ENCODE peak calls at places on chromosomes 5 and 9, in seven cellular contexts. E, G, P, F, M, T and Z are unnamed samples. For H3K4me1, the result is how much of the 10 kb centered on the place peaks cover.

GRCh38 chr5:151692312-151692711 is 5.6 kb upstream of the SPARC start:
- DNase-seq in M (no peak), E (no peak), T (no peak), G (no peak), F (peak), P (no peak), Z (no peak)

GRCh38 chr9:78399153-78399552 is 102.2 kb downstream of the PSAT1 start:
- DNase-seq in P (no peak), M (no peak), G (no peak), E (no peak), T (no peak), F (no peak), Z (no peak)

GRCh38 chr9:134706522-134706921 is 64.9 kb downstream of the COL5A1 start:
- DNase-seq in F (no peak), M (no peak), E (no peak), P (no peak), T (no peak), G (no peak), Z (no peak)

GRCh38 chr5:1447772-1448361 is 2.6 kb upstream of the SLC6A3 start:
- DNase-seq in T (no peak), E (peak), P (no peak), G (peak), M (no peak), F (no peak), Z (peak)

GRCh38 chr9:5971740-5972139 is 43.7 kb downstream of the RANBP6 start:
- DNase-seq in T (no peak), G (no peak), M (no peak), F (peak), P (no peak), E (no peak), Z (no peak)

GRCh38 chr5:102295534-102296228 is 403 bp downstream of the SLCO4C1 start:
- DNase-seq in M (no peak), P (peak), F (no peak), E (peak), G (no peak), T (no peak), Z (peak)

GRCh38 chr9:100290714-100291113 is 62.0 kb downstream of the TEX10 start:
- DNase-seq in P (no peak), M (no peak), T (no peak), F (no peak), E (no peak), G (no peak), Z (no peak)

GRCh38 chr5:6581559-6582426 is 51.1 kb downstream of the NSUN2 start:
- DNase-seq in M (no peak), F (peak), T (no peak), E (no peak), P (no peak), G (no peak), Z (no peak)

GRCh38 chr5:113526421-113526820 is 12.9 kb downstream of the YTHDC2 start:
- DNase-seq in G (no peak), P (no peak), T (peak), M (no peak), E (no peak), F (peak), Z (no peak)

GRCh38 chr5:71825992-71826391 is 106.9 kb downstream of the CARTPT start:
- DNase-seq in T (no peak), M (no peak), P (no peak), E (no peak), F (no peak), G (no peak), Z (no peak)

GRCh38 chr5:57244331-57244730 is 70.5 kb downstream of the GPBP1 start:
- DNase-seq in G (no peak), E (no peak), T (no peak), F (no peak), P (no peak), M (no peak), Z (no peak)

GRCh38 chr9:28329323-28329722 is 756.0 kb upstream of the C9orf72 start:
- DNase-seq in E (no peak), T (no peak), G (no peak), F (no peak), P (no peak), M (no peak), Z (no peak)

GRCh38 chr5:180555168-180555921 is 36.0 kb downstream of the SCGB3A1 start:
- DNase-seq in T (no peak), F (peak), E (no peak), M (no peak), P (no peak), G (no peak), Z (no peak)

GRCh38 chr9:3281399-3281798 is 244.4 kb downstream of the RFX3 start:
- DNase-seq in E (no peak), G (no peak), T (no peak), P (no peak), F (no peak), M (no peak), Z (no peak)

GRCh38 chr5:66307647-66308257 is 163.7 kb downstream of the SREK1 start:
- DNase-seq in T (peak), G (no peak), E (peak), F (peak), M (no peak), P (no peak), Z (no peak)

GRCh38 chr5:133244242-133244641 is 192.4 kb downstream of the HSPA4 start:
- DNase-seq in G (no peak), M (no peak), T (no peak), P (peak), F (no peak), E (no peak), Z (no peak)

GRCh38 chr9:34380034-34380510 is 3.4 kb upstream of the MYORG start:
- DNase-seq in T (peak), F (no peak), G (no peak), M (no peak), P (peak), E (no peak), Z (no peak)

GRCh38 chr9:93141771-93142483 is 7.9 kb upstream of the NINJ1 start:
- DNase-seq in F (no peak), M (no peak), G (no peak), T (no peak), E (no peak), P (no peak), Z (no peak)

GRCh38 chr5:171579162-171579561 is 159.7 kb downstream of the FGF18 start:
- DNase-seq in P (no peak), M (peak), G (peak), E (no peak), T (no peak), F (no peak), Z (no peak)

GRCh38 chr9:108209132-108209700 is 646.6 kb downstream of the ACTL7B start:
- DNase-seq in E (peak), T (no peak), P (no peak), M (no peak), G (no peak), F (no peak), Z (no peak)

GRCh38 chr9:135355466-135356420 is 123.8 kb upstream of the PPP1R26 start:
- DNase-seq in E (no peak), F (no peak), P (no peak), G (no peak), T (no peak), M (no peak), Z (no peak)

GRCh38 chr9:81737871-81738507 is 48.6 kb upstream of the TLE1 start:
- DNase-seq in E (peak), G (no peak), F (peak), P (no peak), T (no peak), M (no peak), Z (no peak)

GRCh38 chr9:124450241-124450924 is at the start of gene ADGRD2:
- DNase-seq in T (peak), M (no peak), P (no peak), F (peak), G (no peak), E (no peak), Z (peak)

GRCh38 chr5:1268056-1268455 is 26.8 kb downstream of the TERT start:
- DNase-seq in T (no peak), F (no peak), P (no peak), M (no peak), E (no peak), G (no peak), Z (no peak)

GRCh38 chr5:6535594-6535993 is 86.9 kb downstream of the UBE2QL1 start:
- DNase-seq in T (no peak), G (no peak), M (no peak), E (no peak), F (no peak), P (no peak), Z (no peak)

GRCh38 chr5:147743686-147744332 is 38.7 kb downstream of the JAKMIP2 start:
- DNase-seq in P (no peak), G (no peak), F (no peak), E (no peak), M (no peak), T (no peak), Z (no peak)

GRCh38 chr5:16883801-16884200 is 52.3 kb downstream of the MYO10 start:
- DNase-seq in E (no peak), G (no peak), M (no peak), F (peak), P (no peak), T (no peak), Z (no peak)

GRCh38 chr9:357560-357959 is 142.9 kb downstream of the DOCK8 start:
- DNase-seq in F (no peak), T (no peak), G (no peak), M (no peak), E (no peak), P (no peak), Z (no peak)

GRCh38 chr5:129912601-129913000 is 8.3 kb downstream of the CHSY3 start:
- DNase-seq in F (no peak), P (no peak), M (no peak), E (no peak), T (no peak), G (no peak), Z (no peak)

GRCh38 chr9:36039696-36040095 is 3.0 kb downstream of the RECK start:
- DNase-seq in F (peak), G (no peak), M (no peak), T (no peak), P (no peak), E (no peak), Z (no peak)

GRCh38 chr5:120405923-120406322 is 58.2 kb upstream of the PRR16 start:
- DNase-seq in G (no peak), M (no peak), F (peak), E (no peak), P (no peak), T (no peak), Z (no peak)

GRCh38 chr9:89482950-89483349 is 15.0 kb downstream of the SEMA4D start:
- DNase-seq in P (no peak), F (no peak), G (peak), T (no peak), E (no peak), M (no peak), Z (no peak)

GRCh38 chr9:69476016-69476415 is 151.0 kb downstream of the ENTREP1 start:
- DNase-seq in E (no peak), G (no peak), F (no peak), P (no peak), T (no peak), M (no peak), Z (no peak)

GRCh38 chr9:123235448-123235847 is 32.9 kb downstream of the STRBP start:
- DNase-seq in P (no peak), F (no peak), E (no peak), G (no peak), M (no peak), T (no peak), Z (no peak)

GRCh38 chr9:137970098-137970497 is 92.5 kb downstream of the CACNA1B start:
- DNase-seq in G (no peak), M (no peak), T (no peak), E (no peak), F (no peak), P (no peak), Z (peak)

GRCh38 chr9:97109194-97109811 is 70.4 kb upstream of the CTSV start:
- DNase-seq in G (no peak), P (no peak), F (peak), T (peak), M (no peak), E (peak), Z (no peak)

GRCh38 chr9:114720296-114720695 is 38.3 kb upstream of the TEX48 start:
- DNase-seq in M (no peak), F (no peak), P (no peak), E (no peak), G (no peak), T (no peak), Z (no peak)

GRCh38 chr5:144194148-144194547 is 23.5 kb downstream of the KCTD16 start:
- DNase-seq in E (no peak), M (no peak), P (no peak), G (no peak), F (no peak), T (no peak), Z (no peak)

GRCh38 chr5:32303755-32304120 is 9.0 kb downstream of the MTMR12 start:
- DNase-seq in F (no peak), P (no peak), G (no peak), T (no peak), E (no peak), M (no peak), Z (no peak)

GRCh38 chr5:32301891-32302290 is 10.8 kb downstream of the MTMR12 start:
- DNase-seq in G (no peak), F (no peak), T (no peak), M (no peak), E (no peak), P (no peak), Z (no peak)

GRCh38 chr5:32302822-32303754 is 9.7 kb downstream of the MTMR12 start:
- DNase-seq in T (no peak), G (no peak), P (no peak), F (no peak), E (no peak), M (no peak), Z (no peak)

GRCh38 chr5:32307769-32308194 is 5.0 kb downstream of the MTMR12 start:
- DNase-seq in P (no peak), E (no peak), G (no peak), M (no peak), F (no peak), T (no peak), Z (no peak)

GRCh38 chr5:32304622-32305021 is 8.1 kb downstream of the MTMR12 start:
- DNase-seq in M (no peak), G (no peak), T (no peak), P (no peak), E (no peak), F (no peak), Z (no peak)
- H3K4me1 ChIP-seq in M (under half), G (under half), T (under half), P (half or more), E (under half), F (under half), Z (under half)

DNA sequence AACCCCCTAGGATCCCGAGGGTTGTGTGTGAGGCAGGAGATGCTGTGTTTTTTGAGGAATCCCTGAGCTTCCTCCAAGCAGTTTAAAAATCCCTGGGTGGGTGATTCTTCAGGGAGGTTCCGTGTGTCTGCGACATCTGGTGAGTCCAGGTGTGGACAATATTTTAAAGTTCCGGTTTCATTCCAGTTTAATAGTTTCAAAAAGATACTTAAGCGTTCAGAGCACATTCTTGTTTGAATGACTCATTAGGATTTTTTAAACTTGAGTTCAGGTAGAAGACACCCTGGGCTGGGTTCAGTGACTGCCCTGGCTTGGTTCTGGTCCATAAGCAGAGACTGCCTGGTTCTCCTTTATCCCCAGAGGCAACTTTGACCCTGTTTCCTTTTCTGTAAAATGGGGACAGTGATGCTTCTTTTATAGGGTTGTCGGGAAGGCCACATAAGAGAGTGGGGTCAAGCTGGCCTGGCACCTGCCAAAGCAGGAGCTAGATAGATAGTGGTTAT is 119.2 kb downstream of the RGS3 start:
- DNase-seq in E (no peak), P (no peak), M (no peak), G (no peak), T (no peak), F (no peak), Z (no peak)
- H3K4me1 ChIP-seq in E (under half), P (half or more), M (under half), G (under half), T (under half), F (under half), Z (half or more)

GRCh38 chr9:127557466-127557869 is 54.6 kb upstream of the STXBP1 start:
- DNase-seq in G (no peak), E (no peak), M (no peak), P (peak), F (peak), T (no peak), Z (no peak)

GRCh38 chr9:127555830-127556820 is 56.0 kb upstream of the STXBP1 start:
- DNase-seq in G (peak), M (peak), E (peak), F (peak), P (peak), T (no peak), Z (peak)

GRCh38 chr9:127554966-127555829 is 56.9 kb upstream of the STXBP1 start:
- DNase-seq in P (no peak), F (peak), M (no peak), G (no peak), T (no peak), E (no peak), Z (no peak)

GRCh38 chr9:127557998-127558546 is 54.0 kb upstream of the STXBP1 start:
- DNase-seq in F (peak), T (no peak), P (no peak), M (no peak), E (no peak), G (no peak), Z (no peak)

GRCh38 chr9:127556871-127557270 is 55.2 kb upstream of the STXBP1 start:
- DNase-seq in E (no peak), P (peak), G (no peak), T (no peak), M (no peak), F (no peak), Z (no peak)
- H3K4me1 ChIP-seq in E (under half), P (half or more), G (under half), T (under half), M (under half), F (half or more), Z (half or more)

GRCh38 chr9:37468620-37469019 is 3.4 kb upstream of the ZBTB5 start:
- DNase-seq in P (no peak), E (no peak), F (no peak), G (no peak), T (no peak), M (no peak), Z (no peak)

GRCh38 chr9:37466037-37466709 is 923 bp upstream of the ZBTB5 start:
- DNase-seq in T (peak), G (peak), P (peak), M (peak), F (peak), E (peak), Z (peak)

GRCh38 chr9:37465249-37466036 is at the start of gene ZBTB5:
- DNase-seq in E (peak), T (peak), M (peak), G (peak), P (peak), F (peak), Z (peak)

GRCh38 chr9:37464006-37464405 is 1.2 kb downstream of the ZBTB5 start:
- DNase-seq in F (peak), G (no peak), T (no peak), M (no peak), E (no peak), P (no peak), Z (no peak)

DNA sequence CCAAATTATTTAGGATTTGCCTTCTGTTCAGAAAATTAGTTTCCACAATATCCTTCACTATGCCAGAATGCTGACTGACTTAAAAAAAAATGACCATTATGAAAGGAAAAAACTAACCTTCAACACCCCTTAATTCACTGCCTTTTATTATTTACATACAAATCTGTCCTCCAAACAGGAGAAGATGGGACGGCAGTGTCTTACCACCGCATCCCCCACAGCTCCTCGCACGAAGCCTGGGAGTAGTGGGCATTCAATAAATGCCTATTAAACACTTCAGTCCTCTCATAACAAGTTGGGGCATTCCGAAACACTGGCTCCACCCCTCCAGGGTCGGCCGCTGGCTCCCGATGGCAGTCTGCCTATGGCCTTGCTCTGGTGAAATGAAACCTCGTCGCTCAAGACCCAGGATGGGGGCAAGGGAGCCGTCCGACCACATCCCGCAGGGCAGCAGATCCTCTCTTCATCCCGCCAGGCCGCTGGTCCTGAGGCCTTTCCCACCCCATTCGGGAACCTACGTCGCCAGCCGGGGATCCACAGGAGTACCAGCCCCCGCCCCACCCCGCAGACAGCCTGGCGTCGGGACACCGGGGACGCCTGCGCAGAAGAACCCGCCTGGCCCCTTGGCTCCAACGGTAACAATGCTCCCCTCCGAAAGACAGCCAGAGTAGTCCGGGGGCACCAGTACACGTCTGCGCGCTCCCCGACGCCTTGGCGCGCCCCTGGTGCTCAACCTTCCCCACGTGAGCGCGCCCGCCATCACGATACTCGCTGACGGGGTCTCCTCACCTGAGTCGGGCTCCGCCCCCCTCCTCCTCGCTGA is 613 bp downstream of the ZBTB5 start:
- DNase-seq in E (peak), M (peak), F (peak), P (peak), T (no peak), G (peak), Z (peak)
- H3K4me1 ChIP-seq in E (under half), M (under half), F (under half), P (under half), T (under half), G (under half), Z (under half)

GRCh38 chr5:172901788-172902496 is 57.3 kb upstream of the RPL26L1 start:
- DNase-seq in G (no peak), P (no peak), M (peak), T (no peak), E (no peak), F (peak), Z (no peak)
- H3K4me1 ChIP-seq in G (half or more), P (half or more), M (under half), T (under half), E (under half), F (half or more), Z (half or more)

DNA sequence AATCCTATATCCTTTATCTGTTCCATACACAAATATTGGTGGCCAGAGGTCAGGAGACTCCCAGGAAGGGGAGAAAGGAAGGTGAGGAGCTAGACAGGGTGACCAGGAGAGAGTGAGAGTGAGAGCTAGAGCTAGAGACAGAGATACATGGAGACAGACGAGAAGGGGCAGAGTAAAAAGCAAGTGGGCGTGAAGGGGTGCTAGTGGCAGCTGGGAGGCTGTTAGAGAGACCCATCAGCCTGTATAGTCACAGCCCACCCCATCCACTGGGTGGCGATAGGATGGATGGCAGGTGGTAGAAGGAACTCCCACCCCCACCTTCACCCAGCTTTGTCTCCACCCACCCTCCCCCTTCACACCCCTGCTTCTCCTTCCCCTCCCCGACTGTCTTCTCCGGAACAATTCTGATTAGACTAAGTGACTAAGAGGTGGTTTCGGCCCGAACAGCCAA is 32.8 kb downstream of the PCDH1 start:
- DNase-seq in G (no peak), F (no peak), P (no peak), E (no peak), T (no peak), M (no peak), Z (no peak)
- H3K4me1 ChIP-seq in G (under half), F (under half), P (half or more), E (half or more), T (under half), M (under half), Z (half or more)